ENCODE peak calls at places on chromosomes 7 and 10, in four cellular contexts. J is glutamatergic neuron, K is tibial nerve, X is body of pancreas. Q is an unnamed sample.

GRCh38 chr7:155816996-155817395 is 4.7 kb upstream of the SHH start:
- DNase-seq in J (no peak), K (no peak), X (no peak), Q (no peak)

GRCh38 chr10:95235676-95236067 is 41.6 kb downstream of the ACSM6 start:
- DNase-seq in J (no peak), K (no peak), X (no peak), Q (no peak)

GRCh38 chr7:44798649-44799275 is 2.3 kb downstream of the PPIA start:
- DNase-seq in J (no peak), K (no peak), X (no peak), Q (no peak)

GRCh38 chr10:58201704-58202103 is 66.0 kb downstream of the IPMK start:
- DNase-seq in J (no peak), K (no peak), X (no peak), Q (no peak)

GRCh38 chr7:128076831-128077271 is 45.6 kb upstream of the LRRC4 start:
- DNase-seq in J (no peak), K (peak), X (peak), Q (no peak)

GRCh38 chr10:24153537-24153936 is 55.4 kb upstream of the KIAA1217 start:
- DNase-seq in J (no peak), K (no peak), X (no peak), Q (no peak)

GRCh38 chr7:134084488-134085144 is 42.5 kb upstream of the LRGUK start:
- DNase-seq in J (no peak), K (no peak), X (no peak), Q (no peak)

GRCh38 chr10:131660427-131660826 is 240.4 kb upstream of the PPP2R2D start:
- DNase-seq in J (peak), K (no peak), X (no peak), Q (no peak)

GRCh38 chr10:119330342-119330741 is 123.0 kb downstream of the GRK5 start:
- DNase-seq in J (no peak), K (no peak), X (no peak), Q (no peak)

GRCh38 chr7:111212857-111213523 is 122.1 kb downstream of the LRRN3 start:
- DNase-seq in J (no peak), K (no peak), X (no peak), Q (no peak)

GRCh38 chr10:82277591-82277990 is 402.6 kb downstream of the NRG3 start:
- DNase-seq in J (no peak), K (no peak), X (no peak), Q (no peak)

GRCh38 chr10:75201793-75202307 is 8.7 kb upstream of the VDAC2 start:
- DNase-seq in J (no peak), K (no peak), X (no peak), Q (no peak)

GRCh38 chr7:70855373-70855772 is 276.6 kb upstream of the GALNT17 start:
- DNase-seq in J (no peak), K (no peak), X (no peak), Q (no peak)

GRCh38 chr7:70857793-70858545 is 274.0 kb upstream of the GALNT17 start:
- DNase-seq in J (no peak), K (no peak), X (no peak), Q (no peak)

DNA sequence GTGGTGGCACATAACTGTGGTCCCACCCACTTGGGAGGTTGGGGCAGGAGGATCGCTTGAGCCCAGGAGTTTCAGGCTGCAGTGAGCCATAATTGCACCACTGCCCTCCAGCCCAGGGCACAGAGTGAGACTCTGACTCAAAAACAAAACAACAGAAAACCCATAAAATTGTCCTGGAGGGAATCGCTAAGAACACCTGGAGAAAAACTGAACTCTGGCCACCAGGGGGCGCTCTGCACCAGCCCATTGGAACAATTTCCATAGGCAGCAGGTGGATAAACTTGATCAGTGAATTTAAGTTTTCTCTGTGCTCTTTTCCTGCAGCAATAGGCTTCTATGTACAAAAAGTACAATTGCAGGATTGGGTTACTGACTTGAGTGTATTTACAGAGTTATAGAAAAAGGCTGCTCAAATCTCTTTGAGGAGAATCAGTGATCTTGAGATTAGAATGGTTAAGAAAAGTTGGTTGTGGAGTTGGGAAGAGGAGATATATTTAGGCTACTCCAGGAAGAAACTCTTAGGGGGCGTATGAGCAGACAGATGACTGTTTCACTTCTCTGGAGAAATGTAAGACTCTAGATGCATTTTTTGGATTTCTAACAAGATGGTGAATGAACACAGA is 274.9 kb upstream of the GALNT17 start:
- DNase-seq in J (peak), K (peak), X (peak), Q (peak)
- TF ChIP-seq CTCF in J (peak), K (peak), X (peak), Q (peak)

GRCh38 chr10:69332278-69333010 is 54.1 kb downstream of the HK1 start:
- DNase-seq in J (no peak), K (no peak), X (no peak), Q (no peak)

GRCh38 chr10:69334258-69335062 is 56.2 kb downstream of the HK1 start:
- DNase-seq in J (no peak), K (no peak), X (no peak), Q (no peak)

GRCh38 chr10:69331161-69331560 is 52.9 kb downstream of the HK1 start:
- DNase-seq in J (no peak), K (no peak), X (no peak), Q (no peak)

GRCh38 chr10:69335063-69335587 is 56.8 kb downstream of the HK1 start:
- DNase-seq in J (no peak), K (no peak), X (no peak), Q (no peak)

DNA sequence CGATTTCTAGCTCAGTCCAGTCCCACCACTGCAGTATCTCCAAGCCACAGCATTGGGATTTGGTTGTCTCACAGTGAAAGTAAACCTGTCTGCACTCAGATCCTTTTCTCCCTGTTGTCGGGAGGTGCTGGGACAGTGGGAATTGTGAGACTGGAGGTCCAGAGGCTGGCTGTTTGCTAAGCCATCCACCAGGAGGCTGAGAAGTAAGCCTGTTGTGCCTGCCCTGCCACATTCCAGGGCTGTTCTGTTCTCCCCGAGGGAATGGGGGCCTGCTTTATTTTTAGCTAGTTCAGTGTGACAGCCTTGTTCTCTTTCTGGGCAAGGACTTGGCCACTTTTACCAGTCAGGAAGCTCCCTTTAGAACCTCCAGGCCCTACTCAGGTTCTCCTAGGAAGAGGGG is 54.9 kb downstream of the HK1 start:
- DNase-seq in J (no peak), K (no peak), X (peak), Q (no peak)
- TF ChIP-seq CTCF in J (no peak), K (no peak), X (peak), Q (no peak)

GRCh38 chr10:71705582-71705981 is 14.0 kb downstream of the C10orf105 start:
- DNase-seq in J (no peak), K (no peak), X (no peak), Q (no peak)
- TF ChIP-seq CTCF in J (no peak), K (no peak), X (no peak), Q (no peak)

DNA sequence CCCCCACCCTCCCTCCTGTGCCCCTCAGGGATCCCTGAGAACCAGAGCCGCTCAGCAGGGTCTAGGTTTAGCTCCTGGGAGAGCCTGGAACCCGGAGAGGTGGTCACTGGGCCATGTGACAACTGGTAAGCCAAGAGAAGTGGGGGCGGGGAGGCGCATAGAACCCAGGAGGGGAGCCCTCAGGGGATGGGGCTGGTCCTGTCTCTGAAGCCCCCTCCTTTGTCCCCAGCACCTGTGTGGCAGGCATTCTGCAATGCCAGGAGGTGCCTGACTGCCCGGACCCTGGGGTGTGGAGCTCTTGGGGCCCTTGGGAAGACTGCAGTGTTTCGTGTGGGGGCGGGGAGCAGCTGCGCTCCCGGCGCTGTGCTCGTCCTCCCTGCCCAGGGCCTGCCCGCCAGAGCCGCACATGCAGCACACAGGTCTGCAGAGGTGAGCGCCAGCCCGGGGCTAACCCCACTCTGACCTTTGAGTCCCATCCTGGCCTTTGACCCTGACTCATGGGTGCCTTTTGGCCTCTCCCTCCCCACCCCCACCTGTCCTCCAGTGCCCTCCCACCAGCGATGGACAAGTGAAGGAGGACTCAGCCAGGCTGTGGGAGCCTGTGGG is 22.4 kb upstream of the ZNF862 start:
- DNase-seq in J (no peak), K (no peak), X (no peak), Q (no peak)
- TF ChIP-seq CTCF in J (no peak), K (no peak), X (no peak), Q (no peak)

DNA sequence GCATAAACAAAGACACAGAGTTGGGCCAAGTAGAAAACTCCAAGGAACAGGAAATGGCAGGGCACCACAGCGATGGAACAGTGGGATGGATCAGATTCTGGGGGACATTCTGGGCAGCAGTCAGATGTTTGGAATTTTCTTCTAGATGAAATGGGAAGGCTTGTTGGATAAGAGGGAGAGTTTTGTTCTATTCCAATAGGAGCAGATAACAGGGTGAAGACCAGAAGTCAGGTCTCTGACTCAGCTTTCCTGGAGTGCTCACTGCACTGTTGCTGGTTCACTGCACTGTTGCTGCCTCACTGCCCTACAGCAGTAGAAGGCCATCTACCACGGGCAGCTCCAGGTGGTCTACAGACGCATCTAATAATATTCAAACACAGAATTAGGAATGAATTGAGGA is 135.6 kb downstream of the ATE1 start:
- DNase-seq in J (no peak), K (no peak), X (no peak), Q (no peak)
- TF ChIP-seq CTCF in J (no peak), K (no peak), X (no peak), Q (no peak)

GRCh38 chr10:48523820-48524758 is 80.8 kb downstream of the ARHGAP22 start:
- DNase-seq in J (peak), K (no peak), X (no peak), Q (peak)
- TF ChIP-seq CTCF in J (peak), K (peak), X (no peak), Q (peak)